ENCODE peak calls at places on chromosomes 1 and 21, in eight cellular contexts. M is pancreas, U is heart left ventricle, J is PC-3, R is IMR-90, G is left ventricle myocardium inferior, X is PC-9, S is right lobe of liver. B is an unnamed sample.

GRCh38 chr1:21321963-21322680 is 31.9 kb upstream of the ECE1 start:
- DNase-seq in X (no peak), G (no peak), U (no peak), S (no peak), J (no peak), R (no peak), M (peak), B (no peak)

GRCh38 chr21:37575536-37576083 is 209.0 kb downstream of the DYRK1A start:
- DNase-seq in X (no peak), J (no peak), G (no peak), U (no peak), M (no peak), S (no peak), R (no peak), B (no peak)

GRCh38 chr1:32448773-32449456 is 16.0 kb upstream of the ZBTB8B start:
- DNase-seq in S (no peak), R (no peak), U (no peak), G (no peak), X (peak), M (no peak), J (peak), B (no peak)

GRCh38 chr21:29221259-29221744 is 77.4 kb upstream of the BACH1 start:
- DNase-seq in M (peak), G (no peak), R (peak), X (no peak), S (no peak), U (no peak), J (no peak), B (no peak)

GRCh38 chr1:155698382-155699038 is 9.6 kb downstream of the DAP3 start:
- DNase-seq in G (no peak), X (no peak), M (no peak), S (no peak), R (peak), U (no peak), J (peak), B (no peak)

GRCh38 chr1:215637041-215637573 is 70.0 kb downstream of the KCTD3 start:
- DNase-seq in S (peak), M (peak), R (peak), J (no peak), U (no peak), G (no peak), X (no peak), B (peak)

GRCh38 chr1:160127865-160128523 is 12.4 kb downstream of the ATP1A2 start:
- DNase-seq in M (no peak), R (peak), G (no peak), S (no peak), J (peak), X (peak), U (no peak), B (no peak)

GRCh38 chr1:41282679-41283317 is 40.7 kb upstream of the SCMH1 start:
- DNase-seq in G (no peak), X (peak), M (peak), R (peak), J (peak), U (peak), S (peak), B (no peak)

GRCh38 chr1:240008298-240008697 is 83.4 kb upstream of the FMN2 start:
- DNase-seq in M (no peak), G (no peak), R (no peak), J (no peak), X (no peak), S (no peak), U (no peak), B (no peak)

GRCh38 chr1:52574594-52574993 is 21.7 kb upstream of the TUT4 start:
- DNase-seq in G (no peak), R (peak), J (peak), U (no peak), X (peak), M (no peak), S (no peak), B (peak)

GRCh38 chr1:64906447-64906846 is 59.9 kb downstream of the JAK1 start:
- DNase-seq in S (no peak), R (peak), J (peak), G (no peak), U (no peak), M (no peak), X (no peak), B (no peak)

GRCh38 chr1:163170975-163171676 is 31.6 kb downstream of the RGS5 start:
- DNase-seq in R (peak), M (no peak), X (no peak), S (no peak), G (no peak), U (no peak), J (peak), B (no peak)
- H3K4me3 ChIP-seq in R (no peak), M (no peak), X (no peak), S (no peak), G (no peak), U (no peak), J (peak), B (no peak)

DNA sequence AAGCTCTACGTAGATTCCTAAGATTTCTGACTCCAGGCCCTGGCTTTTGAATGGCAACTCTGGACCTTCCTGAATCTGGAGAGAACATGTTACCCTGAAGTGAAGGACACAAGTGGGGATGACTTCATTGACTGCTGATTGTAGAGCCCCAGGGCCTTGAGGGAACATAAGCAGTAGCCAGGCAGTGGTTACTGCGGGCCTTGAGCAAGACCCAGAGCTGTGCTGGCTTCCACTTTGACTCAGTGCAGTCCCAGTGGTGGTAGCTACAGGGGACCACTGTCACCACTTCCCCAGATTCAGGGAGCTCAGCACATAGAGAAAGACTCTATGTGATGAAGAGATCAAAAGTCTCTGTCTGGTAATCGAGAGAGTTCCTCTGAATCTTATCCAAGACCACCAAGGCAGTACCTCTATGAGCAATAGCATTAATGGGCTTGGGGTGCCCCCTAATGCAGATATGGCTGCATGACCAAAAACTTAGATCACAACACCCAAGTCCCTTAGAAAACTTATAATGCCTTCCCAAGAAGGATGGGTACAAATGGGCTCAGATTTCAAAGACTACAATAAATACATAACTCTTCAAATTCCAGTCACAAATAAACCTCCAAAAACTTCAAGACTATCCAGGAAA is 1278.3 kb downstream of the AMY1C start:
- DNase-seq in G (no peak), S (no peak), M (no peak), X (no peak), R (no peak), U (no peak), J (no peak), B (no peak)
- TF ChIP-seq CTCF in G (no peak), S (no peak), M (no peak), X (no peak), R (no peak), U (no peak), J (no peak), B (peak)

GRCh38 chr1:27594542-27595510 is 9.1 kb downstream of the AHDC1 start:
- DNase-seq in J (no peak), G (no peak), X (no peak), M (no peak), U (no peak), S (no peak), R (peak), B (no peak)
- H3K4me3 ChIP-seq in J (no peak), G (no peak), X (no peak), M (no peak), U (no peak), S (no peak), R (no peak), B (no peak)

DNA sequence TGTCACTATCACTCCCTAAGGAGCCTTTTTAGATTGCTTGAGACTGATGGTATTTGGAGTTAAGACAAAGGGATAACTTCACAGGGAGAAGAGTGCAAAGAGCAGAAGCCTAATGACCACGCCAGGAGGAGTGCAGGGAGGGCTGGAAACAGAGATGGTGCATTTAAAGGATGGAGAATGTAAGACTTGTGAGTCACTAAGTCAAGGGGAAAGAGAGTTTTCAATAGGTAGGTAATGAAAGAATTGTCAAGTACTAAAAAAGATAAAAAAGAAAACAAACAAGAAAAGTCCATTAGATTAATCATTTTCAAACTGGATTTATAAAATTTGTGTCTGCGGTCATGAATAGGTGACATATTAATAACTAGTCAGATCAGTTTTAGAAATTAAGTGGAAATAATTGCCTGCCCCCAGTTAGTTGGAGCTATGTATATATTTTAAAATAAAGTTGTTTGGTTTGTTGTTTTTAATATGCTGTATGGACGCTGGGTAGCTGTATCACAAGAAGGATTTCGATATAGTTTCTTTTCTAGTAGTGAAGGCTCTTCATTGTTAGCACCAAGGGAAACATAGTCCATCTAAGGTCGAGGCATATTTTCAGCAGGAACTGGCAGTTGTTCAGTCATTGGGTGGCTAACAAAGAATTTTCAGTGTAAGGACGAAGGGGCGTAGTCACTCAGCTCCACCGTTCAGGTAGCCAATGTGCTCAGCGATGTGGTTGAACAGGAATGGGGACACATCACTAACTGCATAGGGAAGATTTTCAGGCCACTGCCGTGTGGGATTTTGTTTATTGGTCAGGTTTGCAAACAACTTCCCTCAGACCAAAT is 203.0 kb downstream of the TGFB2 start:
- DNase-seq in U (no peak), S (no peak), X (no peak), J (no peak), R (no peak), G (no peak), M (peak), B (no peak)
- TF ChIP-seq CTCF in U (no peak), S (no peak), X (no peak), J (no peak), R (no peak), G (no peak), M (no peak), B (no peak)

GRCh38 chr1:212640223-212640885 is 31.8 kb downstream of the ATF3 start:
- DNase-seq in U (no peak), X (no peak), M (no peak), G (no peak), J (no peak), S (no peak), R (no peak), B (no peak)

GRCh38 chr1:212641956-212642355 is 33.4 kb downstream of the ATF3 start:
- DNase-seq in U (no peak), S (no peak), X (no peak), G (no peak), R (peak), M (no peak), J (no peak), B (no peak)

GRCh38 chr1:212635141-212635601 is 26.6 kb downstream of the ATF3 start:
- DNase-seq in M (no peak), X (no peak), S (no peak), J (no peak), R (peak), U (no peak), G (no peak), B (no peak)

GRCh38 chr1:212637902-212638301 is 29.3 kb downstream of the ATF3 start:
- DNase-seq in X (no peak), U (no peak), G (no peak), R (peak), S (no peak), M (no peak), J (no peak), B (no peak)

DNA sequence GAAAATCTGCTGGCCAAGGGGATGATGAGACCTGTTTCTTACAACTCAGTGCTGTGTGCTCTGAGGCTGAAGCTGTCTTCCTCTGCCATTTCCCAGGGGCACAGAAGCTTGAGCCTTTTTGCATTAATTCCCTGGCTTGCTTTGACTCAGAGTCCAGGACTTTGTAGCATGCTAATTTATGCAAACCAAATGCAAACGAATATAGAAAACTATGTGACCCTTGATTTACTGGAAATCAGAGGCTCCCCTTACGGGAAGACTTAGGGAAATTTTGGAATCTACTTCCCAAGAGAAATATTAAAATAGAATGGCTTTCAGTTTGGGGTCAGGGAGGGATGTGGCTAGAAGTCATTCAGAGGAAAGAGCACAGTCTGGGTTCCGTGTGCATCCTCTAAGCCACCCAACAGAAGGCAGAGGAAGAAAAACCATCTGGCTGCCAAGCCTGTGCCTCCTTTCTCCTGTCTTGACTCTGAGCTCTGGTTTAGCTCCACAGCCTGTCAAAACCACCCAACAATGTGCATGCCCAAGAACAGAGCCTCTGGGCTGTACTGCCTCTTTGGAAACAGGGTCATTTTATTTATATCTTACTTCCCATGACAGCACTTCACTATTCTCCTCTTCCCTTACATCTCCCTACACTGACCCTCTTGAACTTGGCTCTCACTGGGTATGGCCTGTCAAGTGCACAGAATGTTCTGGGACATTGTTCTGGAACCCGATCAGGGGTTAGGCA is 30.0 kb downstream of the ATF3 start:
- DNase-seq in G (peak), M (no peak), U (peak), J (no peak), R (peak), S (no peak), X (no peak), B (no peak)
- H3K4me3 ChIP-seq in G (peak), M (no peak), U (peak), J (no peak), R (peak), S (no peak), X (no peak), B (no peak)